ENCODE peak calls at places on chromosomes 1 and 21, in ten cellular contexts. One of them, this sample, is unnamed.

GRCh38 chr21:46540087-46540710 is 64.7 kb downstream of the S100B start:
- DNase-seq in brain microvascular endothelial cell: no peak
- DNase-seq in AG04449: no peak
- DNase-seq in fibroblast of mammary gland: no peak
- DNase-seq in body of pancreas: no peak
- DNase-seq in fibroblast of pulmonary artery: no peak
- DNase-seq in fibroblast of lung: no peak
- DNase-seq in hepatocyte: no peak
- DNase-seq in ovary: no peak
- DNase-seq in cardiac fibroblast: no peak
- DNase-seq in this sample: no peak

GRCh38 chr1:200311256-200311655 is 98.6 kb downstream of the ZNF281 start:
- DNase-seq in brain microvascular endothelial cell: no peak
- DNase-seq in AG04449: no peak
- DNase-seq in fibroblast of mammary gland: peak; percentile 56
- DNase-seq in body of pancreas: no peak
- DNase-seq in fibroblast of pulmonary artery: peak; percentile 31
- DNase-seq in fibroblast of lung: no peak
- DNase-seq in hepatocyte: no peak
- DNase-seq in ovary: no peak
- DNase-seq in cardiac fibroblast: no peak
- DNase-seq in this sample: no peak

GRCh38 chr1:88983791-88984552 is 8.5 kb downstream of the KYAT3 start:
- DNase-seq in brain microvascular endothelial cell: peak; percentile 19
- DNase-seq in AG04449: no peak
- DNase-seq in fibroblast of mammary gland: peak; percentile 73
- DNase-seq in body of pancreas: no peak
- DNase-seq in fibroblast of pulmonary artery: peak; percentile 77
- DNase-seq in fibroblast of lung: peak; percentile 44
- DNase-seq in hepatocyte: peak; percentile 52
- DNase-seq in ovary: no peak
- DNase-seq in cardiac fibroblast: peak; percentile 74
- DNase-seq in this sample: no peak

GRCh38 chr1:234875328-234875952 is 253.2 kb downstream of the TOMM20 start:
- DNase-seq in brain microvascular endothelial cell: no peak
- DNase-seq in AG04449: no peak
- DNase-seq in fibroblast of mammary gland: no peak
- DNase-seq in body of pancreas: peak; percentile 87
- DNase-seq in fibroblast of pulmonary artery: no peak
- DNase-seq in fibroblast of lung: no peak
- DNase-seq in hepatocyte: no peak
- DNase-seq in ovary: no peak
- DNase-seq in cardiac fibroblast: no peak
- DNase-seq in this sample: no peak

GRCh38 chr1:29482991-29483390 is 246.7 kb downstream of the PTPRU start:
- DNase-seq in brain microvascular endothelial cell: no peak
- DNase-seq in AG04449: no peak
- DNase-seq in fibroblast of mammary gland: no peak
- DNase-seq in body of pancreas: no peak
- DNase-seq in fibroblast of pulmonary artery: no peak
- DNase-seq in fibroblast of lung: no peak
- DNase-seq in hepatocyte: no peak
- DNase-seq in ovary: no peak
- DNase-seq in cardiac fibroblast: no peak
- DNase-seq in this sample: no peak

GRCh38 chr1:47813970-47814369 is 183.2 kb downstream of the TRABD2B start:
- DNase-seq in brain microvascular endothelial cell: no peak
- DNase-seq in AG04449: no peak
- DNase-seq in fibroblast of mammary gland: no peak
- DNase-seq in body of pancreas: no peak
- DNase-seq in fibroblast of pulmonary artery: no peak
- DNase-seq in fibroblast of lung: no peak
- DNase-seq in hepatocyte: no peak
- DNase-seq in ovary: no peak
- DNase-seq in cardiac fibroblast: no peak
- DNase-seq in this sample: no peak

GRCh38 chr1:11761988-11762406 is at the start of gene C1orf167:
- DNase-seq in brain microvascular endothelial cell: no peak
- DNase-seq in AG04449: no peak
- DNase-seq in fibroblast of mammary gland: no peak
- DNase-seq in body of pancreas: no peak
- DNase-seq in fibroblast of pulmonary artery: no peak
- DNase-seq in fibroblast of lung: no peak
- DNase-seq in hepatocyte: peak; percentile 54
- DNase-seq in ovary: no peak
- DNase-seq in cardiac fibroblast: no peak
- DNase-seq in this sample: no peak

GRCh38 chr21:35113064-35113463 is 64.0 kb upstream of the RUNX1 start:
- DNase-seq in brain microvascular endothelial cell: peak; percentile 13
- DNase-seq in AG04449: no peak
- DNase-seq in fibroblast of mammary gland: peak; percentile 49
- DNase-seq in body of pancreas: no peak
- DNase-seq in fibroblast of pulmonary artery: no peak
- DNase-seq in fibroblast of lung: peak; percentile 37
- DNase-seq in hepatocyte: no peak
- DNase-seq in ovary: no peak
- DNase-seq in cardiac fibroblast: no peak
- DNase-seq in this sample: no peak

GRCh38 chr1:117368116-117369108 is 1.2 kb downstream of the MAN1A2 start:
- DNase-seq in brain microvascular endothelial cell: no peak
- DNase-seq in AG04449: no peak
- DNase-seq in fibroblast of mammary gland: peak; percentile 41
- DNase-seq in body of pancreas: no peak
- DNase-seq in fibroblast of pulmonary artery: no peak
- DNase-seq in fibroblast of lung: no peak
- DNase-seq in hepatocyte: peak; percentile 12
- DNase-seq in ovary: no peak
- DNase-seq in cardiac fibroblast: no peak
- DNase-seq in this sample: no peak

GRCh38 chr1:117372863-117373412 is 5.7 kb downstream of the MAN1A2 start:
- DNase-seq in brain microvascular endothelial cell: no peak
- DNase-seq in AG04449: no peak
- DNase-seq in fibroblast of mammary gland: peak; percentile 22
- DNase-seq in body of pancreas: no peak
- DNase-seq in fibroblast of pulmonary artery: no peak
- DNase-seq in fibroblast of lung: peak; percentile 47
- DNase-seq in hepatocyte: no peak
- DNase-seq in ovary: no peak
- DNase-seq in cardiac fibroblast: no peak
- DNase-seq in this sample: no peak

GRCh38 chr1:117370071-117370470 is 2.8 kb downstream of the MAN1A2 start:
- DNase-seq in brain microvascular endothelial cell: no peak
- DNase-seq in AG04449: no peak
- DNase-seq in fibroblast of mammary gland: peak; percentile 22
- DNase-seq in body of pancreas: no peak
- DNase-seq in fibroblast of pulmonary artery: no peak
- DNase-seq in fibroblast of lung: no peak
- DNase-seq in hepatocyte: no peak
- DNase-seq in ovary: no peak
- DNase-seq in cardiac fibroblast: no peak
- DNase-seq in this sample: no peak

GRCh38 chr1:117371436-117372151 is 4.3 kb downstream of the MAN1A2 start:
- DNase-seq in brain microvascular endothelial cell: peak; percentile 18
- DNase-seq in AG04449: no peak
- DNase-seq in fibroblast of mammary gland: peak; percentile 31
- DNase-seq in body of pancreas: no peak
- DNase-seq in fibroblast of pulmonary artery: peak; percentile 51
- DNase-seq in fibroblast of lung: peak; percentile 72
- DNase-seq in hepatocyte: no peak
- DNase-seq in ovary: no peak
- DNase-seq in cardiac fibroblast: peak; percentile 73
- DNase-seq in this sample: peak; percentile 52

DNA sequence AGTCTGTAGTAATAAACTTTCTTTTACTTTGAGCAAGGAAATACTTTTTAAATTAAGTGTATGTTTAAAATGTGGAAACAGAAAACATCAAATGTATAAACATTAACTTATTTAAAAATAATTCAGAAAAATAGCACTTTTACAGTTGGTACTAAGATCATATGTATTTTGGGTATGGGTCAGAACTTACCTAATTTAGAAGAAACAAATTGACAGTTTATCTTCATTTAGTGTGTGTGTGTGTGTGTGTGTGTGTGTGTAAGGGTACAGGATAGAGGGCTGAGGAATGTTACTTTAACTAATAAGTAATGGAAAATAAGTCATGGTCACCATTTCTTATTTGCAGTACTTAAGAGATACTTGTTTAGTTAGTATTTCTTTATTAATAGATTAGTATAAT is 3.3 kb downstream of the MAN1A2 start:
- DNase-seq in brain microvascular endothelial cell: no peak
- DNase-seq in AG04449: no peak
- DNase-seq in fibroblast of mammary gland: no peak
- DNase-seq in body of pancreas: no peak
- DNase-seq in fibroblast of pulmonary artery: no peak
- DNase-seq in fibroblast of lung: no peak
- DNase-seq in hepatocyte: no peak
- DNase-seq in ovary: no peak
- DNase-seq in cardiac fibroblast: no peak
- DNase-seq in this sample: no peak
- H3K4me3 ChIP-seq in brain microvascular endothelial cell: peak overlapping the region; percentile 24
- H3K4me3 ChIP-seq in AG04449: peak overlapping the region; percentile 88
- H3K4me3 ChIP-seq in fibroblast of mammary gland: no peak overlapping the region
- H3K4me3 ChIP-seq in body of pancreas: peak overlapping the region; percentile 57
- H3K4me3 ChIP-seq in fibroblast of pulmonary artery: peak overlapping the region; percentile 74
- H3K4me3 ChIP-seq in fibroblast of lung: peak overlapping the region; percentile 71
- H3K4me3 ChIP-seq in hepatocyte: peak overlapping the region; percentile 83
- H3K4me3 ChIP-seq in ovary: peak overlapping the region; percentile 65
- H3K4me3 ChIP-seq in cardiac fibroblast: no peak overlapping the region
- H3K4me3 ChIP-seq in this sample: peak overlapping the region; percentile 72

GRCh38 chr1:192147626-192148025 is 10.6 kb upstream of the RGS18 start:
- DNase-seq in brain microvascular endothelial cell: no peak
- DNase-seq in AG04449: no peak
- DNase-seq in fibroblast of mammary gland: no peak
- DNase-seq in body of pancreas: no peak
- DNase-seq in fibroblast of pulmonary artery: no peak
- DNase-seq in fibroblast of lung: no peak
- DNase-seq in hepatocyte: no peak
- DNase-seq in ovary: no peak
- DNase-seq in cardiac fibroblast: no peak
- DNase-seq in this sample: no peak

GRCh38 chr1:192158181-192158580 is at the start of gene RGS18:
- DNase-seq in brain microvascular endothelial cell: no peak
- DNase-seq in AG04449: no peak
- DNase-seq in fibroblast of mammary gland: no peak
- DNase-seq in body of pancreas: no peak
- DNase-seq in fibroblast of pulmonary artery: peak; percentile 66
- DNase-seq in fibroblast of lung: no peak
- DNase-seq in hepatocyte: no peak
- DNase-seq in ovary: no peak
- DNase-seq in cardiac fibroblast: peak; percentile 47
- DNase-seq in this sample: no peak

GRCh38 chr1:192151176-192151575 is 7.1 kb upstream of the RGS18 start:
- DNase-seq in brain microvascular endothelial cell: no peak
- DNase-seq in AG04449: no peak
- DNase-seq in fibroblast of mammary gland: no peak
- DNase-seq in body of pancreas: no peak
- DNase-seq in fibroblast of pulmonary artery: no peak
- DNase-seq in fibroblast of lung: no peak
- DNase-seq in hepatocyte: no peak
- DNase-seq in ovary: no peak
- DNase-seq in cardiac fibroblast: no peak
- DNase-seq in this sample: no peak

GRCh38 chr1:192157067-192157466 is 1.2 kb upstream of the RGS18 start:
- DNase-seq in brain microvascular endothelial cell: no peak
- DNase-seq in AG04449: no peak
- DNase-seq in fibroblast of mammary gland: no peak
- DNase-seq in body of pancreas: no peak
- DNase-seq in fibroblast of pulmonary artery: no peak
- DNase-seq in fibroblast of lung: no peak
- DNase-seq in hepatocyte: no peak
- DNase-seq in ovary: no peak
- DNase-seq in cardiac fibroblast: no peak
- DNase-seq in this sample: no peak

DNA sequence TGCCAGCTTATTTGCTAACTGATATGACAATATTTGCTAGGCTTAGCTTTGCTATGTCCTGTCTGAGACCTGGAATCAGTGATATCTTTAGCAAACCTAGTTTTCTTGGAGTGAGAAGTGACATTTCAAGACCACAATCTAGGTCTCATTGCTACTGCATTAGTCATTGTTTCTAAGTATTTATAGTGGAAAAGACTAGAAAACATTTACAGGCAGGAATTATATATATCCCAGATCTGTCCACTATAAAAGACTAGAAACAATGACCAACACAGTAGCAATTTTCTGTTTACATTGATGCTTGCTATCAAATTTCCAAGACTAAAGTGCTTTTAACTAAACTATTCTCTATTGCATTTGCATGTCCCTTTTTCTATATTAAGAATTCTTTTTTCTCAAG is 5.0 kb upstream of the RGS18 start:
- DNase-seq in brain microvascular endothelial cell: peak; percentile 7
- DNase-seq in AG04449: no peak
- DNase-seq in fibroblast of mammary gland: no peak
- DNase-seq in body of pancreas: no peak
- DNase-seq in fibroblast of pulmonary artery: peak; percentile 52
- DNase-seq in fibroblast of lung: peak; percentile 57
- DNase-seq in hepatocyte: no peak
- DNase-seq in ovary: no peak
- DNase-seq in cardiac fibroblast: peak; percentile 29
- DNase-seq in this sample: no peak
- TF ChIP-seq CTCF in brain microvascular endothelial cell: no peak
- TF ChIP-seq CTCF in AG04449: no peak
- TF ChIP-seq CTCF in fibroblast of mammary gland: no peak
- TF ChIP-seq CTCF in body of pancreas: no peak
- TF ChIP-seq CTCF in fibroblast of pulmonary artery: no peak
- TF ChIP-seq CTCF in fibroblast of lung: no peak
- TF ChIP-seq CTCF in hepatocyte: no peak
- TF ChIP-seq CTCF in ovary: no peak
- TF ChIP-seq CTCF in cardiac fibroblast: no peak
- TF ChIP-seq CTCF in this sample: no peak

GRCh38 chr1:26696645-26697440 is 1.0 kb downstream of the ARID1A start:
- DNase-seq in brain microvascular endothelial cell: no peak
- DNase-seq in AG04449: no peak
- DNase-seq in fibroblast of mammary gland: no peak
- DNase-seq in body of pancreas: peak; percentile 47
- DNase-seq in fibroblast of pulmonary artery: no peak
- DNase-seq in fibroblast of lung: no peak
- DNase-seq in hepatocyte: peak; percentile 57
- DNase-seq in ovary: peak; percentile 48
- DNase-seq in cardiac fibroblast: peak; percentile 17
- DNase-seq in this sample: no peak

GRCh38 chr1:26695417-26696190 is at the start of gene ARID1A:
- DNase-seq in brain microvascular endothelial cell: peak; percentile 95
- DNase-seq in AG04449: peak; percentile 85
- DNase-seq in fibroblast of mammary gland: peak; percentile 95
- DNase-seq in body of pancreas: peak; percentile 96
- DNase-seq in fibroblast of pulmonary artery: peak; percentile 98
- DNase-seq in fibroblast of lung: peak; percentile 99
- DNase-seq in hepatocyte: peak; percentile 98
- DNase-seq in ovary: peak; percentile 95
- DNase-seq in cardiac fibroblast: peak; percentile 99
- DNase-seq in this sample: peak; percentile 55

GRCh38 chr1:26697978-26698849 is 2.4 kb downstream of the ARID1A start:
- DNase-seq in brain microvascular endothelial cell: peak; percentile 96
- DNase-seq in AG04449: peak; percentile 92
- DNase-seq in fibroblast of mammary gland: peak; percentile 97
- DNase-seq in body of pancreas: peak; percentile 65
- DNase-seq in fibroblast of pulmonary artery: peak; percentile 98
- DNase-seq in fibroblast of lung: peak; percentile 98
- DNase-seq in hepatocyte: peak; percentile 91
- DNase-seq in ovary: peak; percentile 43
- DNase-seq in cardiac fibroblast: peak; percentile 96
- DNase-seq in this sample: peak; percentile 87

GRCh38 chr1:26696191-26696644 is 403 bp downstream of the ARID1A start:
- DNase-seq in brain microvascular endothelial cell: no peak
- DNase-seq in AG04449: no peak
- DNase-seq in fibroblast of mammary gland: no peak
- DNase-seq in body of pancreas: no peak
- DNase-seq in fibroblast of pulmonary artery: no peak
- DNase-seq in fibroblast of lung: no peak
- DNase-seq in hepatocyte: no peak
- DNase-seq in ovary: no peak
- DNase-seq in cardiac fibroblast: no peak
- DNase-seq in this sample: no peak

DNA sequence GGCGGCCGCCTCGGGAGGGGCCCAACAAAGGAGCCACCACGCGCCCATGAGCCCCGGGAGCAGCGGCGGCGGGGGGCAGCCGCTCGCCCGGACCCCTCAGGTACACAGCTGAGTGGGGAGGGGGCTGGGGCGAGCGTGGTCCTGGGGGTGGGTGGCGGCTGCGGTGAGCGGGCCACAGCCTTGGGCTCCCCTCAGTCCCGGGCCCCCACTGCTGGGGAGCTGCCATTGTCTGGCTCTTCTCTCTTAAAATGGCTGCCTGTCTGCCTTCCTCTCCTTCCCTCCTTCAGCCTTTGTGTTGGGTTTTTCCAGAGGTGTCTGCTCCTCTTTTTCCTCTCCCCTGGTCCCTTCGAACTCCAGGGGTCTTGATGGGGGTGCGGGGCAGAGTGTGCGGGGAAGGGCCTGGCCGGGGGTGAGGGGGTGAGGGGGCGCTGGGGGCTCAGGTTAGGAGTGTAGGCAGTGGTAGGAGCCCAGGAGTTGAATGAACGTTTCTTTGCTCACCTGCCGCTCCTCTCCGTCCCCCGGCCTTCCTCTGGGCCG is 1.7 kb downstream of the ARID1A start:
- DNase-seq in brain microvascular endothelial cell: no peak
- DNase-seq in AG04449: no peak
- DNase-seq in fibroblast of mammary gland: no peak
- DNase-seq in body of pancreas: peak; percentile 15
- DNase-seq in fibroblast of pulmonary artery: no peak
- DNase-seq in fibroblast of lung: no peak
- DNase-seq in hepatocyte: peak; percentile 21
- DNase-seq in ovary: no peak
- DNase-seq in cardiac fibroblast: no peak
- DNase-seq in this sample: no peak
- H3K4me3 ChIP-seq in brain microvascular endothelial cell: peak overlapping the region; percentile 71
- H3K4me3 ChIP-seq in AG04449: peak overlapping the region; percentile 69
- H3K4me3 ChIP-seq in fibroblast of mammary gland: peak overlapping the region; percentile 67
- H3K4me3 ChIP-seq in body of pancreas: peak overlapping the region; percentile 48
- H3K4me3 ChIP-seq in fibroblast of pulmonary artery: peak overlapping the region; percentile 74
- H3K4me3 ChIP-seq in fibroblast of lung: peak overlapping the region; percentile 84
- H3K4me3 ChIP-seq in hepatocyte: peak overlapping the region; percentile 39
- H3K4me3 ChIP-seq in ovary: peak overlapping the region; percentile 87
- H3K4me3 ChIP-seq in cardiac fibroblast: peak overlapping the region; percentile 73
- H3K4me3 ChIP-seq in this sample: peak overlapping the region; percentile 66

GRCh38 chr1:194105381-194105780 is 919.0 kb upstream of the B3GALT2 start:
- DNase-seq in brain microvascular endothelial cell: no peak
- DNase-seq in AG04449: no peak
- DNase-seq in fibroblast of mammary gland: no peak
- DNase-seq in body of pancreas: no peak
- DNase-seq in fibroblast of pulmonary artery: no peak
- DNase-seq in fibroblast of lung: no peak
- DNase-seq in hepatocyte: no peak
- DNase-seq in ovary: no peak
- DNase-seq in cardiac fibroblast: no peak
- DNase-seq in this sample: no peak

GRCh38 chr1:194103516-194104246 is 917.3 kb upstream of the B3GALT2 start:
- DNase-seq in brain microvascular endothelial cell: no peak
- DNase-seq in AG04449: no peak
- DNase-seq in fibroblast of mammary gland: no peak
- DNase-seq in body of pancreas: no peak
- DNase-seq in fibroblast of pulmonary artery: no peak
- DNase-seq in fibroblast of lung: no peak
- DNase-seq in hepatocyte: no peak
- DNase-seq in ovary: no peak
- DNase-seq in cardiac fibroblast: no peak
- DNase-seq in this sample: no peak

GRCh38 chr1:194104247-194104844 is 917.9 kb upstream of the B3GALT2 start:
- DNase-seq in brain microvascular endothelial cell: no peak
- DNase-seq in AG04449: no peak
- DNase-seq in fibroblast of mammary gland: no peak
- DNase-seq in body of pancreas: no peak
- DNase-seq in fibroblast of pulmonary artery: no peak
- DNase-seq in fibroblast of lung: no peak
- DNase-seq in hepatocyte: peak; percentile 19
- DNase-seq in ovary: no peak
- DNase-seq in cardiac fibroblast: no peak
- DNase-seq in this sample: no peak

GRCh38 chr1:194102607-194103006 is 916.2 kb upstream of the B3GALT2 start:
- DNase-seq in brain microvascular endothelial cell: no peak
- DNase-seq in AG04449: no peak
- DNase-seq in fibroblast of mammary gland: no peak
- DNase-seq in body of pancreas: no peak
- DNase-seq in fibroblast of pulmonary artery: no peak
- DNase-seq in fibroblast of lung: no peak
- DNase-seq in hepatocyte: peak; percentile 6
- DNase-seq in ovary: no peak
- DNase-seq in cardiac fibroblast: peak; percentile 6
- DNase-seq in this sample: no peak
- TF ChIP-seq CTCF in brain microvascular endothelial cell: peak; percentile 39
- TF ChIP-seq CTCF in AG04449: no peak
- TF ChIP-seq CTCF in fibroblast of mammary gland: no peak
- TF ChIP-seq CTCF in body of pancreas: no peak
- TF ChIP-seq CTCF in fibroblast of pulmonary artery: peak; percentile 16
- TF ChIP-seq CTCF in fibroblast of lung: no peak
- TF ChIP-seq CTCF in hepatocyte: peak; percentile 14
- TF ChIP-seq CTCF in ovary: no peak
- TF ChIP-seq CTCF in cardiac fibroblast: peak; percentile 1
- TF ChIP-seq CTCF in this sample: peak; percentile 38